ENCODE peak calls at places on chromosomes 7 and 10, in ten cellular contexts. D, L, U, Q, W, P, H, O, T and V are unnamed samples.

GRCh38 chr10:58948303-58948702 is 228.1 kb upstream of the PHYHIPL start:
- DNase-seq in D (no peak), U (no peak), O (no peak), L (no peak), W (no peak), Q (no peak), T (no peak), H (no peak), P (no peak), V (no peak)

GRCh38 chr7:37833107-37833817 is 15.1 kb upstream of the NME8 start:
- DNase-seq in L (peak), O (peak), U (peak), D (peak), W (peak), H (peak), Q (peak), T (peak), P (peak), V (peak)

GRCh38 chr10:27723436-27723835 is 22.2 kb downstream of the MKX start:
- DNase-seq in U (no peak), W (no peak), H (no peak), D (no peak), Q (no peak), L (no peak), T (no peak), O (no peak), P (no peak), V (peak)

GRCh38 chr10:86317949-86318725 is 48.5 kb downstream of the GRID1 start:
- DNase-seq in T (no peak), H (no peak), U (no peak), D (no peak), P (no peak), L (no peak), O (no peak), W (no peak), Q (peak), V (no peak)

GRCh38 chr7:26060713-26061339 is 91.2 kb upstream of the NFE2L3 start:
- DNase-seq in Q (no peak), O (no peak), W (no peak), U (no peak), L (no peak), D (no peak), P (no peak), H (no peak), T (no peak), V (no peak)

GRCh38 chr10:63614371-63614891 is 93.2 kb downstream of the REEP3 start:
- DNase-seq in O (no peak), W (peak), P (no peak), U (no peak), L (no peak), H (no peak), Q (no peak), T (no peak), D (no peak), V (peak)

GRCh38 chr10:34526758-34527730 is 288.1 kb downstream of the PARD3 start:
- DNase-seq in U (no peak), P (no peak), H (no peak), W (peak), L (no peak), Q (peak), D (no peak), O (no peak), T (no peak), V (peak)

GRCh38 chr10:76382381-76382851 is 951.0 kb downstream of the LRMDA start:
- DNase-seq in Q (no peak), T (no peak), D (no peak), L (no peak), P (no peak), W (no peak), U (no peak), H (no peak), O (no peak), V (peak)

GRCh38 chr10:75623310-75623940 is 192.0 kb downstream of the LRMDA start:
- DNase-seq in L (no peak), Q (no peak), D (no peak), H (no peak), P (no peak), W (no peak), U (no peak), O (no peak), T (no peak), V (no peak)

GRCh38 chr7:107946451-107946850 is 55.5 kb downstream of the DLD start:
- DNase-seq in D (no peak), H (no peak), P (no peak), L (no peak), O (no peak), U (no peak), Q (no peak), T (no peak), W (no peak), V (peak)

GRCh38 chr7:141585592-141586510 is 34.6 kb downstream of the AGK start:
- DNase-seq in Q (peak), W (peak), H (no peak), T (no peak), P (no peak), O (peak), L (no peak), U (no peak), D (no peak), V (peak)

GRCh38 chr7:703049-703448 is 23.4 kb upstream of the DNAAF5 start:
- DNase-seq in T (no peak), Q (no peak), D (no peak), H (no peak), P (no peak), L (no peak), U (no peak), W (no peak), O (no peak), V (no peak)

GRCh38 chr7:128120116-128120515 is 88.9 kb upstream of the LRRC4 start:
- DNase-seq in T (no peak), D (no peak), W (no peak), Q (no peak), O (no peak), L (no peak), P (no peak), H (peak), U (no peak), V (no peak)

GRCh38 chr7:66700633-66701131 is 39.9 kb upstream of the RABGEF1 start:
- DNase-seq in D (no peak), T (no peak), Q (no peak), P (no peak), L (no peak), H (no peak), W (no peak), U (no peak), O (no peak), V (no peak)

GRCh38 chr7:16811555-16811954 is 6.8 kb upstream of the AGR2 start:
- DNase-seq in H (no peak), P (no peak), W (peak), T (no peak), Q (peak), O (no peak), L (no peak), U (no peak), D (no peak), V (peak)

GRCh38 chr7:2309889-2310331 is 4.3 kb downstream of the SNX8 start:
- DNase-seq in Q (peak), L (no peak), H (peak), D (no peak), U (no peak), W (peak), T (no peak), P (no peak), O (no peak), V (peak)

GRCh38 chr7:76166404-76167255 is 35.1 kb upstream of the SRRM3 start:
- DNase-seq in U (peak), H (peak), O (peak), L (peak), P (peak), W (peak), T (peak), D (peak), Q (peak), V (peak)

GRCh38 chr7:4880218-4880617 is 3.3 kb downstream of the RADIL start:
- DNase-seq in W (no peak), T (no peak), Q (no peak), H (no peak), U (no peak), P (peak), L (no peak), D (no peak), O (no peak), V (no peak)

GRCh38 chr10:97150616-97151015 is 35.1 kb downstream of the SLIT1 start:
- DNase-seq in H (no peak), O (no peak), D (no peak), L (no peak), P (no peak), Q (no peak), T (no peak), U (no peak), W (no peak), V (no peak)

GRCh38 chr10:57015187-57015586 is 654.1 kb upstream of the ZWINT start:
- DNase-seq in H (no peak), Q (no peak), T (no peak), L (no peak), D (no peak), U (no peak), W (no peak), P (no peak), O (no peak), V (no peak)

GRCh38 chr7:83861876-83862275 is 212.9 kb upstream of the SEMA3E start:
- DNase-seq in D (no peak), U (no peak), T (no peak), Q (no peak), O (no peak), P (no peak), L (no peak), H (no peak), W (no peak), V (no peak)

GRCh38 chr7:24882989-24883631 is 96.9 kb downstream of the OSBPL3 start:
- DNase-seq in H (peak), Q (peak), T (no peak), D (no peak), W (peak), P (no peak), O (no peak), L (no peak), U (peak), V (peak)

GRCh38 chr7:106872763-106873162 is 7.7 kb downstream of the PIK3CG start:
- DNase-seq in H (no peak), L (no peak), U (no peak), D (no peak), T (no peak), P (no peak), Q (no peak), O (no peak), W (no peak), V (no peak)

GRCh38 chr10:132169766-132170560 is 16.8 kb upstream of the DPYSL4 start:
- DNase-seq in W (no peak), L (no peak), U (no peak), P (no peak), D (no peak), Q (no peak), O (no peak), H (no peak), T (no peak), V (no peak)

GRCh38 chr10:77493851-77494788 is 143.5 kb downstream of the KCNMA1 start:
- DNase-seq in Q (peak), H (no peak), U (no peak), O (no peak), D (no peak), P (no peak), W (no peak), T (no peak), L (peak), V (peak)

GRCh38 chr7:76273503-76273902 is 29.0 kb upstream of the HSPB1 start:
- DNase-seq in O (no peak), P (no peak), L (no peak), W (no peak), Q (no peak), H (no peak), D (no peak), T (no peak), U (no peak), V (no peak)

GRCh38 chr7:36957620-36958019 is 233.3 kb upstream of the AOAH start:
- DNase-seq in L (no peak), P (no peak), Q (no peak), D (no peak), W (no peak), U (no peak), T (no peak), H (no peak), O (no peak), V (no peak)

GRCh38 chr7:147639037-147639436 is 951.5 kb upstream of the C7orf33 start:
- DNase-seq in U (no peak), Q (no peak), W (no peak), T (no peak), O (no peak), H (no peak), L (no peak), D (no peak), P (no peak), V (no peak)

GRCh38 chr10:119235381-119235780 is 28.0 kb downstream of the GRK5 start:
- DNase-seq in Q (peak), O (no peak), T (no peak), D (no peak), P (no peak), H (no peak), W (no peak), U (peak), L (no peak), V (peak)

GRCh38 chr10:8594176-8594575 is 539.7 kb downstream of the GATA3 start:
- DNase-seq in T (no peak), H (no peak), D (no peak), Q (peak), O (no peak), L (no peak), U (no peak), P (no peak), W (no peak), V (no peak)

GRCh38 chr7:19117870-19118608 is 603 bp upstream of the TWIST1 start:
- DNase-seq in L (no peak), W (no peak), U (peak), Q (no peak), P (no peak), T (no peak), O (no peak), H (peak), D (no peak), V (no peak)

GRCh38 chr7:101126651-101127459 is at the start of gene SERPINE1:
- DNase-seq in P (peak), H (peak), T (peak), W (peak), U (peak), O (peak), L (peak), D (peak), Q (peak), V (peak)
- TF ChIP-seq CTCF in P (peak), H (no peak), T (peak), W (no peak), U (peak), O (peak), L (peak), D (no peak), Q (no peak), V (peak)

GRCh38 chr10:33337335-33337854 is 2.9 kb upstream of the NRP1 start:
- DNase-seq in D (no peak), P (no peak), Q (no peak), U (peak), L (peak), H (no peak), O (no peak), T (peak), W (no peak), V (peak)
- TF ChIP-seq CTCF in D (no peak), P (no peak), Q (no peak), U (peak), L (peak), H (no peak), O (no peak), T (no peak), W (no peak), V (peak)

GRCh38 chr10:25522294-25522693 is 347.5 kb downstream of the GPR158 start:
- DNase-seq in T (no peak), O (no peak), D (no peak), P (no peak), H (no peak), L (no peak), Q (no peak), W (no peak), U (no peak), V (no peak)

DNA sequence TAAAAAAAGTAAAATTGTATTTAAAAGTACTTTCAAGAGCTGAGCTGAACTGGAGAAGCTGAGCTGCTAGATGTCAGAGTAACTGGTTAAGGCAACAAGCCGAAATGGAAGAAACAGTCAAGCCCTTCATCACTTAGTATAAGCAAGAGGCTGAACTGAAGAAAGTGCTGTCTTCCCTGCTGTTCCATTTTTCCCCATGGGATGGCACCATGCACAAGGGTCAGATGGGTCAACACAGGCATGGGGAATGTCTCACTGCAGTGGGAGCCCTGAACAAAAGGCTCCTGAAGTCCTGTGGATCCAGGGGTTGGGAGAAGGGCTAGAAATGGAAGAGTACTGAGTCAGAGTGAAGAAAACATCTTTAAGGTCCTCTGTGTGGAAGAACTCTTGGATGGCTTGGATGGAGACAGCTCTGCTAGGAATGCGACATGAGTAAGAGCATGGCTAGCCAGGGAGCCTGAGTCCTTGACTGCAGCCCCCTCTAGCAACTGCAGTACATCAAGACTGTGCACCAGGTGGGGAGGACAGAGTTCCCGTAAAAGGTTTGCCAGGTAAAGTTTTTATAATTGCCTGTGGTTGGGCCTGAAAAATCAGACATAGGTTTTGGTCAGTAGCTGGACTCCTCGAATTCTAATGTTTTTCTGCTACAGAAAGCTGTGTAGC is 348.3 kb downstream of the GPR158 start:
- DNase-seq in P (no peak), O (no peak), H (no peak), U (no peak), W (no peak), Q (peak), T (no peak), L (no peak), D (no peak), V (peak)
- TF ChIP-seq CTCF in P (no peak), O (no peak), H (no peak), U (no peak), W (no peak), Q (peak), T (no peak), L (peak), D (no peak), V (peak)

GRCh38 chr10:71840177-71840711 is 10.8 kb downstream of the PSAP start:
- DNase-seq in T (peak), U (peak), D (no peak), O (no peak), L (peak), W (peak), Q (peak), P (peak), H (no peak), V (peak)
- TF ChIP-seq CTCF in T (no peak), U (no peak), D (no peak), O (no peak), L (no peak), W (no peak), Q (no peak), P (no peak), H (no peak), V (no peak)

DNA sequence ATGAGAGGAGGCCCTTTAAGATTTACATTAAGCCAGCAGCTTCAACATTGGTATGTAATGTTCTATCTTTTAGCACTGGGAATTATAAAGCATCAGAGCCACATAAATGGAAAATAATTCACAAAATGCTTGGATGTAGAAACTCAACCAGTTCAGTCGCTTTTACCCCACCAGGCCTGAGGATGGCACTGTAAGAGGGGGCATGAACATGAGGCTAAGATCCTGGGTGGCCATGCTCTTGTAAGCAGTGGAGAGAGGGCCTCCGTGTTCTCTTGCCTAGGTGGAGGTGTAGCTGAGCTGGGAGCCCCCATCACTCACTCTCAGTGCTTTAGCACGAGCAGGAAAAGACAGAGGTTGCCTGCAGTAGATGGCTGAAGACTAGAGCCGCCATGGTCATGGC is 238.8 kb downstream of the FANK1 start:
- DNase-seq in P (no peak), T (no peak), D (no peak), W (no peak), O (no peak), U (no peak), L (no peak), Q (no peak), H (no peak), V (no peak)
- TF ChIP-seq CTCF in P (no peak), T (no peak), D (no peak), W (peak), O (no peak), U (no peak), L (no peak), Q (no peak), H (no peak), V (no peak)

DNA sequence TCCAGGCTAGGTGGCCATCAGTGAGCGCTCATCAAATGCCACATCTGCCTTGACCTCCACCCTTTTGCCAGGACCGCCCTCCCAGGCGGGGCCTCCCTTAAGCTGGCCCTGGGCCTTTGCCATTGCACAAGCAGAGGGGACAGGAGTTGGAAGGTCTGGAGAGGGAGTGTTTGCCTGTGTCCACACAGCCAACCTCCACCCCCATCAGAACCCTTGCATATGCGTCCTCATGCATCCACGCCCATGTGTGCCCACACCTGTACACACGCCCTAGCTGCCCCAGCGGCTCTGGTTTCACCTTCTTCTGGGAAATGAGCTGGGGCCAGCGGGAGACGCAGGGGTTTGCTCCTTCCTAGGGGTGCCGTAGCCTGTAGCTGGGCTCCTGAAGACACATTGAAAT is 64.0 kb downstream of the NEURL1 start:
- DNase-seq in D (no peak), P (no peak), H (no peak), Q (no peak), W (no peak), U (no peak), O (no peak), L (no peak), T (no peak), V (no peak)
- TF ChIP-seq CTCF in D (no peak), P (no peak), H (no peak), Q (no peak), W (no peak), U (no peak), O (no peak), L (no peak), T (no peak), V (no peak)

GRCh38 chr7:13117103-13117502 is 429.7 kb downstream of the ARL4A start:
- DNase-seq in D (no peak), T (no peak), O (no peak), L (no peak), W (no peak), Q (peak), P (no peak), H (no peak), U (no peak), V (no peak)
- TF ChIP-seq CTCF in D (no peak), T (peak), O (no peak), L (peak), W (no peak), Q (peak), P (no peak), H (no peak), U (peak), V (peak)